ENCODE peak calls at places on chromosomes 7 and 10, in five cellular contexts. O, I, P, M and G are unnamed samples.

GRCh38 chr10:78972160-78972946 is 96.4 kb upstream of the ZMIZ1 start:
- DNase-seq in P (peak), M (peak), I (peak), O (no peak), G (peak)

GRCh38 chr10:1294748-1295147 is 238.6 kb downstream of the WDR37 start:
- DNase-seq in M (no peak), P (no peak), O (no peak), I (no peak), G (no peak)

GRCh38 chr10:29681700-29682444 is 47.1 kb upstream of the SVIL start:
- DNase-seq in M (no peak), O (no peak), I (no peak), P (no peak), G (no peak)

GRCh38 chr7:99393363-99394187 is 14.8 kb downstream of the PDAP1 start:
- DNase-seq in P (no peak), I (no peak), M (no peak), O (no peak), G (no peak)

GRCh38 chr10:110460111-110460809 is 37.4 kb upstream of the DUSP5 start:
- DNase-seq in M (no peak), O (peak), I (peak), P (no peak), G (no peak)

GRCh38 chr10:17227367-17228080 is 517 bp upstream of the VIM start:
- DNase-seq in I (peak), O (no peak), P (no peak), M (no peak), G (peak)

GRCh38 chr7:71285614-71286013 is 153.7 kb downstream of the GALNT17 start:
- DNase-seq in O (no peak), P (no peak), I (no peak), M (no peak), G (no peak)

GRCh38 chr10:122487231-122487765 is 25.9 kb downstream of the HTRA1 start:
- DNase-seq in P (peak), I (peak), O (no peak), M (no peak), G (peak)

GRCh38 chr7:82286096-82286841 is 157.3 kb downstream of the CACNA2D1 start:
- DNase-seq in M (no peak), I (no peak), P (no peak), O (no peak), G (no peak)

GRCh38 chr10:56449770-56450169 is 88.7 kb upstream of the ZWINT start:
- DNase-seq in P (peak), M (peak), O (no peak), I (no peak), G (no peak)

GRCh38 chr10:98340946-98341345 is 73.0 kb upstream of the LOXL4 start:
- DNase-seq in M (no peak), O (no peak), I (no peak), P (peak), G (no peak)

GRCh38 chr7:31192996-31193395 is 140.9 kb downstream of the ADCYAP1R1 start:
- DNase-seq in M (peak), O (peak), I (peak), P (peak), G (peak)

GRCh38 chr10:50993817-50994251 is 80.5 kb upstream of the PRKG1 start:
- DNase-seq in M (no peak), O (no peak), I (no peak), P (peak), G (peak)

GRCh38 chr7:63925626-63926460 is 72.8 kb upstream of the ZNF722 start:
- DNase-seq in P (no peak), M (peak), I (peak), O (no peak), G (peak)